ENCODE peak calls at places on chromosomes 1 and 21, in nine cellular contexts. I is ovary, R is K562, X is stomach, Y is tibial nerve, U is suprapubic skin, A is A549, W is SK-N-SH, F is HepG2. H is an unnamed sample.

GRCh38 chr1:5947071-5947821 is 45.0 kb downstream of the NPHP4 start:
- DNase-seq in I (no peak), R (no peak), X (peak), Y (no peak), U (peak), A (no peak), W (no peak), F (no peak), H (no peak)

GRCh38 chr1:98327151-98327918 is 334.2 kb upstream of the SNX7 start:
- DNase-seq in I (no peak), R (no peak), X (no peak), Y (no peak), U (no peak), A (no peak), W (no peak), F (no peak), H (no peak)

GRCh38 chr1:115337633-115338456 is at the start of gene NGF:
- DNase-seq in I (peak), R (no peak), X (no peak), Y (peak), U (peak), A (peak), W (peak), F (no peak), H (peak)

GRCh38 chr1:167630568-167631385 is 745 bp downstream of the RCSD1 start:
- DNase-seq in I (no peak), R (no peak), X (no peak), Y (no peak), U (no peak), A (no peak), W (no peak), F (no peak), H (no peak)

GRCh38 chr1:22143065-22143514 is at the start of gene WNT4:
- DNase-seq in I (peak), R (peak), X (peak), Y (no peak), U (no peak), A (peak), W (peak), F (no peak), H (no peak)

GRCh38 chr1:206555473-206555935 is 48.2 kb downstream of the RASSF5 start:
- DNase-seq in I (peak), R (peak), X (no peak), Y (no peak), U (no peak), A (no peak), W (no peak), F (no peak), H (no peak)

GRCh38 chr1:95023399-95024050 is 49.2 kb downstream of the ALG14 start:
- DNase-seq in I (no peak), R (no peak), X (no peak), Y (no peak), U (no peak), A (no peak), W (no peak), F (no peak), H (no peak)

GRCh38 chr1:231883382-231883781 is 256.8 kb downstream of the DISC1 start:
- DNase-seq in I (no peak), R (no peak), X (no peak), Y (no peak), U (no peak), A (no peak), W (no peak), F (peak), H (no peak)

GRCh38 chr1:43073490-43074230 is 98.4 kb downstream of the EBNA1BP2 start:
- DNase-seq in I (peak), R (peak), X (peak), Y (peak), U (peak), A (peak), W (peak), F (peak), H (peak)

GRCh38 chr1:155938220-155938627 is 3.2 kb upstream of the RXFP4 start:
- DNase-seq in I (no peak), R (peak), X (no peak), Y (no peak), U (no peak), A (peak), W (peak), F (peak), H (no peak)

GRCh38 chr1:59062743-59063142 is 234.2 kb upstream of the FGGY start:
- DNase-seq in I (no peak), R (no peak), X (peak), Y (no peak), U (no peak), A (no peak), W (no peak), F (no peak), H (peak)

GRCh38 chr1:177227978-177228720 is 57.4 kb downstream of the BRINP2 start:
- DNase-seq in I (no peak), R (no peak), X (no peak), Y (no peak), U (no peak), A (no peak), W (no peak), F (no peak), H (no peak)

GRCh38 chr1:8239039-8239305 is 78.9 kb upstream of the SLC45A1 start:
- DNase-seq in I (peak), R (no peak), X (peak), Y (no peak), U (no peak), A (no peak), W (no peak), F (peak), H (peak)
- TF ChIP-seq EP300 in I (no peak), R (no peak), X (no peak), Y (no peak), U (no peak), A (no peak), W (no peak), F (no peak), H (no peak)

GRCh38 chr1:28552482-28553228 is at the start of gene TRNAU1AP:
- DNase-seq in I (peak), R (peak), X (peak), Y (peak), U (peak), A (peak), W (peak), F (peak), H (peak)

GRCh38 chr1:28551381-28551780 is 1.5 kb upstream of the TRNAU1AP start:
- DNase-seq in I (no peak), R (no peak), X (no peak), Y (no peak), U (no peak), A (no peak), W (no peak), F (no peak), H (no peak)

DNA sequence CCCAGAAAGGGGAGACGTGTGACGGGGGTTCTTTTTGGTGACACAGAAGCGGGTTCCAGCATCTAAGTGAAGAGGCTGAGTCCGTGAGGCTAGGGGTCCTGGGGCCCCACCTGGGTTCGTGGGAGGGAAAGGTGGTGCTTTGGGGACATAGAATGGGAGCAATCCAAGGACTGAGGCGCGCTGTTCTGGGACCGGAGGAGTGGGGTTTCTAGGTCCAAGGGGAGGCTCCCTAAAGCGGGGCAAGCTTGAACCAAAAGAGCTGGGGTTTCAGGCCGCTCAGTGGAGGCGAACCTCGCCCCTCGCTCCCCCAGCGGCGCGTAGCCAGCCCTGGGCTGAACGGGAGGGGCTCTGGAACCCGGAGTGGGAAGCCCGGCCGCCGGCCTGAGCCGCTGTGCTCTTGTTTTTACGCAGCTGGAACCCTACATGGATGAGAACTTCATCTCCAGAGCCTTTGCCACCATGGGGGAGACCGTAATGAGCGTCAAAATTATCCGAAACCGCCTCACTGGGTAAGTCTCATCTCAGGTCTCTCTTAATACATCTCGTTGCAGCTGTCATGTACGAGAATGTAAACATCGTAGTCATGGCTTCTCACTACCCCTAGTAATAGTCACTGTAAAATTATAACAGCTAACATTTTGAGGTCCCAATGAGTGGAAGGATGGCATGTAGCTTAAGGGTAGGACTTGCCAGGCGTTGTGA is 495 bp downstream of the TRNAU1AP start:
- DNase-seq in I (peak), R (peak), X (peak), Y (no peak), U (no peak), A (peak), W (peak), F (no peak), H (peak)
- TF ChIP-seq EP300 in I (no peak), R (no peak), X (no peak), Y (no peak), U (no peak), A (no peak), W (no peak), F (no peak), H (no peak)

GRCh38 chr1:17438176-17438976 is 1.1 kb downstream of the RCC2 start:
- DNase-seq in I (peak), R (peak), X (peak), Y (peak), U (peak), A (no peak), W (peak), F (peak), H (no peak)
- TF ChIP-seq EP300 in I (no peak), R (no peak), X (no peak), Y (no peak), U (no peak), A (no peak), W (no peak), F (no peak), H (no peak)

DNA sequence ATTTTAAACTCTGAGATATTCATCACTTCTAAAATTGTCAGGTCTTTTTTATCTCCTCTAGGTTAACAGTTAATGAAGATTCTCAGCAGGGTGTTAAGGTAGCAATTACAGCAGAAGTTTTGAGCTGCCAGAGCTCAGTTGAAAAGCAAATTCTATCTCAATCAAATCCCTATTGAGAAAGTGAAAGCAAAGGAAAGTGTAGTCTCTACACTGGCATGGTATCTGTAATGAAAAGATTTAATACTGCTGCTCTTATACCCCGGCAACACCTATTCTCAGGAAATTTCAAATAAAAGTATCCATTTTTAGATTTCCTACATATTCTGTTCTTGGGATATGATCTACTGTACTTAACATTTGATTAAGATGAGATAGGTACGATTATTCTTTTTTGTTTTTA is 913.5 kb downstream of the MRPL39 start:
- DNase-seq in I (no peak), R (no peak), X (no peak), Y (no peak), U (no peak), A (no peak), W (no peak), F (no peak), H (no peak)
- TF ChIP-seq EP300 in I (no peak), R (no peak), X (no peak), Y (no peak), U (no peak), A (no peak), W (no peak), F (no peak), H (no peak)

GRCh38 chr1:67684526-67685066 is 405 bp upstream of the GADD45A start:
- DNase-seq in I (no peak), R (no peak), X (no peak), Y (no peak), U (no peak), A (no peak), W (no peak), F (no peak), H (no peak)

GRCh38 chr1:67685067-67685557 is at the start of gene GADD45A:
- DNase-seq in I (peak), R (peak), X (peak), Y (peak), U (peak), A (peak), W (peak), F (peak), H (peak)

GRCh38 chr1:67682659-67683197 is 2.3 kb upstream of the GADD45A start:
- DNase-seq in I (no peak), R (peak), X (no peak), Y (no peak), U (no peak), A (no peak), W (no peak), F (peak), H (no peak)

GRCh38 chr1:67683736-67684525 is 1.1 kb upstream of the GADD45A start:
- DNase-seq in I (peak), R (no peak), X (no peak), Y (no peak), U (no peak), A (no peak), W (no peak), F (no peak), H (no peak)

GRCh38 chr1:67683306-67683705 is 1.7 kb upstream of the GADD45A start:
- DNase-seq in I (no peak), R (no peak), X (no peak), Y (no peak), U (no peak), A (no peak), W (no peak), F (no peak), H (no peak)
- TF ChIP-seq EP300 in I (no peak), R (no peak), X (no peak), Y (no peak), U (no peak), A (no peak), W (no peak), F (no peak), H (no peak)

DNA sequence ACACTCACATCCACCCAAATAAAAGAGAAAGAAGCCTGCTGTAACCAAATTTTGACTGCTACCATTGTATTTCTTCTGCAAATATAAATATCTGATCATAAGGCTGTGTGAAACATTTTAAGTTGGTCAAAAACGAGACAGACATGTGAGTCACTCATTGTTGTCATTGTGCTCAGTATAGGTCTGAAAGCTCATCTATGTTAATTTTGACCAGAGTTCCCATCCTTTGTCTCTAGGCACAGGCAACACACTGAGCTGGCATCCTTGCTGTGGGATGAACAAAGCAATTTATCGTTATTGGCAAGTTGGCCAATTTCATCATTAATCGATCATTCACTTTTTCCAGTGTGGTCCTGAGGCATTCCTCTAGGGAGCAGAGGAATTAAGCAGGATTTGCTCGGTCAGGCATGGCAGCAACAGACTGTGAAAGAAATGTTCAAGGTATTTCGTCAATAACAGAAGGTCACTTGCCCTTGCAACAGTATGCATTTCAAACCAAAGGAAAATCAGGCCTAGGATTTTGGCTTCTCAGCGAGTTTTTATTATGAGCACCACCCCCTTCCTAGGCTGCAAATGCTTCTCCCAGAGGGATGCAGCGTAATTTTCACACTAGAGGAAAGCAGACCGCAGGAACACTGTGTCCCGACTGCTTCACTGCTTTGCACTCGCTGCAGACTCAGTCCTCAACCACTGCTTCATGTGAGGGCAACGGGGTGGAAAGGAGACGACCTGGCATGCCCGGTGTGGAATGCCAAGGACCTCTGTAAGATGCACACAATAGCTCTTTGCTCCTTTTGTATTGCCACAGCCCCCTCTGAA is 87.9 kb upstream of the SMYD2 start:
- DNase-seq in I (no peak), R (no peak), X (no peak), Y (no peak), U (no peak), A (no peak), W (no peak), F (no peak), H (no peak)
- TF ChIP-seq EP300 in I (no peak), R (no peak), X (no peak), Y (no peak), U (no peak), A (no peak), W (no peak), F (no peak), H (no peak)

DNA sequence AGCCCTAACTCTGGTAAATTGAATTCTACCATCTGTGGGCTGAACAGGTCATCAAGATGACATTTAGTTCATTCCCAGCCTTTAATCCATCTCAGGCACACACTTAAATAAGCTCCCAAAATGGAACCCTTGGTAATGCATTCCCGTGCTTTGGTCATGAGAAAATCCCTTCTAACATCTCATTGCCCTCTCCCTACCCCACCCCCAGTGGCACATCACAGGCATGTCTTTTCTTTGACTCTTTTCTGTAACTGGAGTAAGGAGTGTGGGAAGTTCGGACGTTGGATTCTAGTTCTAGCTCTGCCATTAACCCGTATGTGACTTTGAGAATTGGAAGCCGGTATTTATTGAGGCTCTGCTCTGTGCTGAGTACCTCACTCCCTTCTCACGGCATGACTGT is 13.3 kb upstream of the MYOG start:
- DNase-seq in I (no peak), R (no peak), X (peak), Y (no peak), U (no peak), A (no peak), W (no peak), F (no peak), H (no peak)
- TF ChIP-seq EP300 in I (no peak), R (no peak), X (no peak), Y (no peak), U (no peak), A (no peak), W (no peak), F (no peak), H (no peak)

H was measured in sigmoid colon.